ENCODE peak calls at places on chromosomes 13 and 19, in ten cellular contexts. T, I, W, C, Q, U, E, Y, L and G are unnamed samples.

GRCh38 chr13:46640843-46641242 is 87.9 kb downstream of the LRCH1 start:
- DNase-seq in T (no peak), Q (no peak), L (peak), U (peak), W (no peak), I (no peak), Y (peak), C (no peak), E (peak), G (peak)

GRCh38 chr13:27273658-27274425 is 3.2 kb downstream of the RASL11A start:
- DNase-seq in Y (no peak), U (no peak), E (peak), L (peak), Q (no peak), T (no peak), W (no peak), C (no peak), I (no peak), G (peak)

GRCh38 chr19:14519860-14520407 is 1.7 kb upstream of the DNAJB1 start:
- DNase-seq in I (no peak), Y (no peak), L (peak), W (no peak), E (peak), Q (no peak), T (no peak), C (no peak), U (no peak), G (no peak)

GRCh38 chr13:40494513-40494912 is 171.9 kb downstream of the FOXO1 start:
- DNase-seq in W (no peak), U (no peak), T (no peak), C (no peak), I (no peak), Q (no peak), L (no peak), E (no peak), Y (no peak), G (no peak)

GRCh38 chr19:44204772-44205171 is 7.6 kb upstream of the ZNF227 start:
- DNase-seq in I (no peak), U (no peak), T (no peak), Q (no peak), Y (no peak), C (no peak), L (no peak), E (no peak), W (no peak), G (no peak)

GRCh38 chr19:49758292-49758691 is 4.8 kb downstream of the TSKS start:
- DNase-seq in E (peak), C (peak), U (peak), W (no peak), Y (peak), L (peak), Q (no peak), I (no peak), T (no peak), G (no peak)

GRCh38 chr13:70237131-70237530 is 128.9 kb upstream of the KLHL1 start:
- DNase-seq in L (peak), E (no peak), W (no peak), I (no peak), C (no peak), Y (no peak), Q (no peak), U (no peak), T (no peak), G (no peak)

GRCh38 chr13:24834902-24835510 is 71.0 kb downstream of the RNF17 start:
- DNase-seq in W (peak), T (no peak), C (no peak), Q (no peak), U (no peak), E (no peak), Y (no peak), I (no peak), L (no peak), G (no peak)